ENCODE peak calls at places on chromosomes 12 and 14, in nine cellular contexts. D, V, P, G, B, X, O, A and W are unnamed samples.

GRCh38 chr12:46413368-46413767 is 40.8 kb upstream of the SLC38A2 start:
- DNase-seq in D (no peak), V (no peak), P (no peak), G (no peak), B (no peak), X (no peak), O (no peak), A (no peak), W (no peak)

GRCh38 chr12:108241961-108242360 is 97.2 kb downstream of the CMKLR1 start:
- DNase-seq in D (no peak), V (no peak), P (no peak), G (no peak), B (no peak), X (no peak), O (no peak), A (no peak), W (no peak)

GRCh38 chr14:72416892-72417291 is 477.0 kb downstream of the DPF3 start:
- DNase-seq in D (no peak), V (no peak), P (no peak), G (no peak), B (no peak), X (no peak), O (no peak), A (no peak), W (no peak)

GRCh38 chr12:53751336-53752191 is at the start of gene CISTR:
- DNase-seq in D (peak), V (no peak), P (no peak), G (peak), B (no peak), X (no peak), O (no peak), A (peak), W (no peak)

GRCh38 chr14:91336093-91336450 is 81.5 kb downstream of the CCDC88C start:
- DNase-seq in D (no peak), V (no peak), P (no peak), G (no peak), B (no peak), X (no peak), O (no peak), A (no peak), W (no peak)

GRCh38 chr14:97306785-97307246 is 509.6 kb downstream of the VRK1 start:
- DNase-seq in D (peak), V (no peak), P (no peak), G (peak), B (no peak), X (no peak), O (no peak), A (no peak), W (no peak)

GRCh38 chr12:64824500-64825142 is at the start of gene TBC1D30:
- DNase-seq in D (peak), V (no peak), P (peak), G (peak), B (peak), X (no peak), O (no peak), A (peak), W (no peak)

GRCh38 chr14:50801706-50802105 is 29.3 kb downstream of the NIN start:
- DNase-seq in D (no peak), V (no peak), P (peak), G (no peak), B (no peak), X (peak), O (peak), A (no peak), W (no peak)

GRCh38 chr14:80678436-80678835 is 263.1 kb downstream of the CEP128 start:
- DNase-seq in D (no peak), V (no peak), P (peak), G (no peak), B (no peak), X (peak), O (peak), A (no peak), W (no peak)

GRCh38 chr12:54296393-54297121 is 4.3 kb downstream of the NFE2 start:
- DNase-seq in D (no peak), V (no peak), P (no peak), G (no peak), B (no peak), X (no peak), O (no peak), A (no peak), W (no peak)

GRCh38 chr12:57764662-57765002 is 2.2 kb downstream of the CYP27B1 start:
- DNase-seq in D (no peak), V (no peak), P (no peak), G (no peak), B (no peak), X (no peak), O (no peak), A (no peak), W (no peak)

GRCh38 chr14:50705026-50705593 is 37.0 kb upstream of the SAV1 start:
- DNase-seq in D (no peak), V (no peak), P (no peak), G (no peak), B (no peak), X (no peak), O (no peak), A (no peak), W (no peak)

GRCh38 chr12:70221626-70222025 is 21.6 kb upstream of the CNOT2 start:
- DNase-seq in D (no peak), V (no peak), P (no peak), G (no peak), B (no peak), X (no peak), O (no peak), A (no peak), W (no peak)

GRCh38 chr12:82474798-82475184 is 116.5 kb downstream of the METTL25 start:
- DNase-seq in D (no peak), V (no peak), P (peak), G (no peak), B (peak), X (peak), O (no peak), A (no peak), W (no peak)

GRCh38 chr12:12616512-12617275 is 5.0 kb downstream of the CREBL2 start:
- DNase-seq in D (no peak), V (no peak), P (no peak), G (no peak), B (no peak), X (no peak), O (peak), A (no peak), W (no peak)

GRCh38 chr14:68440776-68441175 is 352.1 kb downstream of the ZFP36L1 start:
- DNase-seq in D (no peak), V (no peak), P (no peak), G (no peak), B (no peak), X (no peak), O (peak), A (no peak), W (no peak)

GRCh38 chr14:104968153-104968527 is 10.0 kb downstream of the AHNAK2 start:
- DNase-seq in D (no peak), V (peak), P (peak), G (no peak), B (peak), X (peak), O (peak), A (peak), W (no peak)

GRCh38 chr12:90510948-90511347 is 444.0 kb downstream of the CCER1 start:
- DNase-seq in D (no peak), V (no peak), P (peak), G (no peak), B (no peak), X (peak), O (peak), A (no peak), W (no peak)

GRCh38 chr14:77053046-77053841 is 24.7 kb upstream of the IRF2BPL start:
- DNase-seq in D (peak), V (peak), P (peak), G (peak), B (peak), X (no peak), O (peak), A (peak), W (no peak)

DNA sequence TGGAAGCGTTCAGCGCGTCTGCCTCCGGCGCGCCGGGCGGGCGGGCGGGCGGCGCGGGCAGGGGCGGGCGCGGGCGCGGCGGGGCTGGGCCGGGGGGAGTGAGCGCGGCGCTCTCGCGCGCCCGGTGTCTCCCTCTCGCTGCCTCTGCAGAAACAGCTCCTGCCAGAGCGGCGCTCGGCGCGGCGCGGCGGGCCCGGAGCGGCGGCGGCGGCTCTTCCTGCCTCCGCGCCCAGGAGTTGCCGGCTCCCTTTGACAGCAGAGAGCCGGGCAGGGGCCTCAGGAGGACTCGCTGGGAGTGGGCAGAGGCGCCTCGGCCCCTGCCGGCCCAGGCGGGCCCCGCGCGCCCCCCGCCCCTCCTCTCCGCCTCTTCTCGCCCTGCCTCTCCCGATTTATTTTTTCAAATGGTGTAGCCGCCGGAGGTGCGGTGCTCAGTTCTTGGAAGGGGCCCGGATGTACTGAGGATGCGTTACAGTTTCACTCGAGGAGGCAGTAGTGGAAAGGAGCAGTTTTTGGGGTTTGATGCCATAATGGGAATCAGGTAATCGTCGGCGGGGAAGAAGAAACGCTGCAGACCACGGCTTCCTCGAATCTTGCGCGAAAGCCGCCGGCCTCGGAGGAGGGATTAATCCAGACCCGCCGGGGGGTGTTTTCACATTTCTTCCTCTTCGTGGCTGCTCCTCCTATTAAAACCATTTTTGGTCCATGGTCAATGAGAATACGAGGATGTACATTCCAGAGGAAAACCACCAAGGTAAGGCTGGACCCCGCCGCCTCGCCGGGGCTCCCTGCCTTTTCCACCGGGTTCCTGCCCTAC is at the start of gene CACNA1C:
- DNase-seq in D (peak), V (peak), P (peak), G (no peak), B (peak), X (peak), O (peak), A (peak), W (no peak)
- TF ChIP-seq CTCF in D (no peak), V (peak), P (peak), G (no peak), B (no peak), X (no peak), O (no peak), A (no peak), W (peak)

DNA sequence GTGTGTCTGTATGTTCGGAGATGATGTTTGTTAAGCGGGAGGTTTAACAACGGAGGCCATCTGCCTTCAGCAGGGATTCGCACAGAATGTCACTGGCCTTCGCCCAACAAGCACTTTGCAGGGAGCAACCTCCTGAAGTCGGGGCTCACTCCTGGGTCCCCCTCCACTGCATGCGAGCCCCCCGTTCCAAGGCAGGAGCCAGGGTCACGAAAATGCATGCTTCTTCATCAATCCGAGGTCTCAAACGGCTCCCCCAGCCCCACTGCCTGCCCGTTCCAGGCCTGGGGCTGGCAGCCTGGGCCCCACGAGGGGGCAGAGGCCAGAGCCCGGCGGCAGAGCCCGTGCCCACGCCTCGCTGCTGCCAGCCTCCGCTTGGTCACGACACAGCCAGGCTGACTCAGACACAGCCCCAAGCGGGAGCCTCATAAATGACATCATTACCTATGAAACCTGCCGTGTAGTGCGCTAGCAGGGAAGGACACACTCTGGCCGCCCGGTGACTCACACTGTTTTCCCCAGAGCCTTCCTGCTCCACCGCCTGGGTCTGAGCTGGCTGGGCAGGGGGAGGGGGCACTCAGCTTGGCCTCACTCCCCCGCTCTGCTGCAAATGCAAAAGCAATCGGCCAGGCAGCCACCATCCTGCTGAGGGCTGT is 169.5 kb upstream of the RTL1 start:
- DNase-seq in D (peak), V (peak), P (peak), G (peak), B (peak), X (peak), O (peak), A (peak), W (peak)
- TF ChIP-seq CTCF in D (no peak), V (no peak), P (no peak), G (no peak), B (no peak), X (no peak), O (no peak), A (no peak), W (no peak)

GRCh38 chr12:2641209-2641608 is 153.6 kb upstream of the FKBP4 start:
- DNase-seq in D (no peak), V (no peak), P (peak), G (no peak), B (peak), X (no peak), O (peak), A (peak), W (no peak)
- TF ChIP-seq CTCF in D (no peak), V (no peak), P (peak), G (peak), B (peak), X (peak), O (peak), A (no peak), W (no peak)

DNA sequence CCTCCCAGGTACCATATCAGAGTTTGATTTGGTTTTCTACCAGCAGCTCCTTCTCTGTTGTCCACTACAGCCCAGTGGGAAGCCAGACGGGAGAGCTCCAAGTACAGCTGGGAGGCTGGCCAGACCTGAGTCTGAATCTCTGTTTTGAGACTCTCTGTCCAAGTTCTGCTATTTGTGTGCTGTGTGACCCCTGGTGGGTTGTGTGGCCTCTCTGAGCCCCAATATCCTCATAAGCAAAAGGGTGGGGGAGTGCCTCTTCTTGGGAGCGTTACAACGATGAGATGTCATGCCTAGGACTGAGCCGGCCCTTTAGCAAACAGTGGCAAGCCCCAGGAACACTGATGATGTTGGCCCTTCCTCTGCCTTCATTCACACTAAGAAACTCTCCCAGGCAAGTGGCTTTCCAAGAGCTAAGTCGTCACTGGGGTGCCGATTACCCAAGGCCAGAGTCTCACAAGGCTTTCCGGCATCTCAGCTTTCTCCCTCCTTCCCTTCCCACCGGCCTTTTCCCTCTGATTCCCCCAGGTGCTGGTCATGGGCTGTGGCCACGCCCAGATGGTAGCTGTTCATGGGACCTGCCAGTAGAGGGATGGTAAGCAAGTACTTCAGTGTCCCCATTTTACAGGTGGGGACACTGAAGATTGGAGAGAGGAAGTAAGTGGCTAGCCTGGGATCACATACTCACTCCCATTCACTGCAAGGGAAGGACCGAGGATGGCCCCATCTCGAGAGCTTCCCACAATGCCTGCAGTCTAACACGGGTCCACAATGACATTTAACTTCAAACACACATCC is 47.7 kb downstream of the BCL11B start:
- DNase-seq in D (no peak), V (no peak), P (no peak), G (no peak), B (no peak), X (no peak), O (no peak), A (peak), W (no peak)
- TF ChIP-seq CTCF in D (no peak), V (no peak), P (no peak), G (no peak), B (no peak), X (no peak), O (no peak), A (no peak), W (no peak)

GRCh38 chr12:1544991-1545700 is 49.2 kb downstream of the FBXL14 start:
- DNase-seq in D (no peak), V (no peak), P (peak), G (no peak), B (peak), X (no peak), O (peak), A (no peak), W (no peak)
- TF ChIP-seq CTCF in D (no peak), V (no peak), P (peak), G (no peak), B (peak), X (peak), O (peak), A (no peak), W (no peak)

GRCh38 chr12:104825408-104825807 is 132.7 kb downstream of the SLC41A2 start:
- DNase-seq in D (no peak), V (no peak), P (peak), G (no peak), B (peak), X (peak), O (peak), A (peak), W (no peak)
- TF ChIP-seq CTCF in D (no peak), V (no peak), P (peak), G (no peak), B (peak), X (peak), O (peak), A (no peak), W (no peak)

DNA sequence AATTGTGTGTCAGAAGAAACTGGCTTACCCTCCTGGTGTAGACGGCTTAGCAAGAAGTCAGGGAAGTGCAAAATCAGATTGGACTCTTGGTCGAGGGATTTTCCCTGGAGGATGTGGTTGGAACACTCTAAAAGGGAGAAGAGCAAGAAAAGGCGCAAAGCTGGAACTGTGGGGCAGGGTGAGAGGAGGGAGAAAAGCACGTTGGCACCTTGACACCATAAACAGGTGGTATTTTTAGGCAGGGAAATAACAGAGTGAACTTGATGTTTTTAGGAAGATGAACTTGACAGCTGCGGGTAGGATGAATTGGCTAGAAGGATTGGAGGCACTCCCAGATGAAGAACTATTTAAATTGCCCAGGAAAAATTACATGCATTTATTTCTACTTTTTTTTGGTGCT is 67.7 kb downstream of the HCAR2 start:
- DNase-seq in D (no peak), V (no peak), P (no peak), G (no peak), B (no peak), X (no peak), O (no peak), A (no peak), W (no peak)
- TF ChIP-seq CTCF in D (no peak), V (no peak), P (no peak), G (no peak), B (no peak), X (no peak), O (no peak), A (no peak), W (no peak)

GRCh38 chr12:2247109-2247508 is 194.3 kb downstream of the CACNA1C start:
- DNase-seq in D (no peak), V (no peak), P (no peak), G (no peak), B (no peak), X (no peak), O (no peak), A (no peak), W (no peak)
- TF ChIP-seq CTCF in D (no peak), V (no peak), P (no peak), G (no peak), B (no peak), X (no peak), O (no peak), A (no peak), W (no peak)

GRCh38 chr12:6275609-6276246 is 34.8 kb upstream of the PLEKHG6 start:
- DNase-seq in D (no peak), V (no peak), P (no peak), G (no peak), B (no peak), X (no peak), O (no peak), A (no peak), W (no peak)

GRCh38 chr12:6278439-6279255 is 31.8 kb upstream of the PLEKHG6 start:
- DNase-seq in D (peak), V (peak), P (peak), G (peak), B (peak), X (peak), O (peak), A (peak), W (no peak)

GRCh38 chr12:6276247-6276887 is 34.1 kb upstream of the PLEKHG6 start:
- DNase-seq in D (no peak), V (no peak), P (no peak), G (no peak), B (no peak), X (no peak), O (no peak), A (no peak), W (no peak)

GRCh38 chr12:6277982-6278438 is 32.5 kb upstream of the PLEKHG6 start:
- DNase-seq in D (peak), V (peak), P (no peak), G (peak), B (no peak), X (peak), O (no peak), A (no peak), W (no peak)

DNA sequence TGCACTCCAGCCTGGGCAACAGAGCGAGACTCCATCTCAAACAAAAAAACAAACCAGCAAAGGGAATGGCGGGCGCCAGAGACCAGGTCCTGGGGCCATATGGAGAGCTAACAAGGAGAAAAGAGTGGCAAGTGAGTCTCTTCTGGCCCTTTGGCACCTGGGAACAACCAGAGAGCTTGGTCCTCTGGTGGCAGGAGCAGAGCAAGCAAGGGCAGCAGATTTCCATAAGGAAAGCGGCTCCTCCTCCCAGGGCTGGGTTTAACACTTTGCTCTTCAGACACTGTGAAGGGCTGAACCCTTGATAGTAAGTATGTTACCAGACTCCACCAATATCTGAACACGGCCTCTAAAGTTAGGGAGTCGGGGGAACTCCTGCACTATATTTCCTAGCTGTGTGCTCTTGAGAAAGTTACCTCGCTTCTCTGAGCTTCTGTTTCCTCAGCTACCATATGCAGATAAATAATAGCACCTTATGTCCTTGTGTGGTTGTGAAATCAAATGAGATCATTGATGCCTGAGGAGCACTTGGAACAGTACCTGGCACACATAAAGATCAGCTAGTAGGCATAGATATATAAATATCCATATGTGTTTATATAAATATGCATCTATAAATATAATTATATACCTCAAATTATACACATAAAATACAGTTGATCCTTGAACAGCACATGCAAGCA is 33.4 kb upstream of the PLEKHG6 start:
- DNase-seq in D (peak), V (no peak), P (peak), G (no peak), B (no peak), X (peak), O (no peak), A (no peak), W (no peak)
- TF ChIP-seq CTCF in D (no peak), V (no peak), P (no peak), G (peak), B (no peak), X (peak), O (no peak), A (no peak), W (no peak)

GRCh38 chr12:131018808-131019397 is 65.2 kb downstream of the ADGRD1 start:
- DNase-seq in D (no peak), V (no peak), P (no peak), G (no peak), B (no peak), X (no peak), O (no peak), A (no peak), W (no peak)
- TF ChIP-seq CTCF in D (no peak), V (no peak), P (no peak), G (no peak), B (no peak), X (no peak), O (no peak), A (no peak), W (no peak)